ENCODE peak calls at places on chromosome 15, in five cellular contexts. N, O, F, Y and J are unnamed samples.

GRCh38 chr15:29952245-29952644 is 130.0 kb upstream of the TJP1 start:
- DNase-seq in N (no peak), O (no peak), F (no peak), Y (no peak), J (no peak)

GRCh38 chr15:98658831-98659699 is 10.7 kb downstream of the IGF1R start:
- DNase-seq in N (peak), O (no peak), F (no peak), Y (no peak), J (peak)

GRCh38 chr15:72584006-72584405 is 70.5 kb upstream of the GOLGA6B start:
- DNase-seq in N (no peak), O (no peak), F (no peak), Y (no peak), J (no peak)

GRCh38 chr15:94984886-94985285 is 753.5 kb downstream of the MCTP2 start:
- DNase-seq in N (no peak), O (no peak), F (no peak), Y (no peak), J (no peak)

GRCh38 chr15:54772663-54773062 is 424.1 kb downstream of the RSL24D1 start:
- DNase-seq in N (no peak), O (no peak), F (no peak), Y (no peak), J (no peak)

GRCh38 chr15:101050647-101051290 is 131.6 kb downstream of the LRRK1 start:
- DNase-seq in N (no peak), O (no peak), F (peak), Y (no peak), J (no peak)

GRCh38 chr15:80233511-80234080 is 18.4 kb downstream of the CTXND1 start:
- DNase-seq in N (no peak), O (no peak), F (no peak), Y (no peak), J (no peak)

GRCh38 chr15:93983501-93983900 is 247.9 kb upstream of the MCTP2 start:
- DNase-seq in N (no peak), O (no peak), F (no peak), Y (no peak), J (no peak)

GRCh38 chr15:63015618-63016017 is 26.9 kb upstream of the TPM1 start:
- DNase-seq in N (peak), O (no peak), F (no peak), Y (no peak), J (peak)

GRCh38 chr15:37199546-37199945 is 99.2 kb upstream of the MEIS2 start:
- DNase-seq in N (no peak), O (no peak), F (no peak), Y (no peak), J (no peak)

GRCh38 chr15:22780267-22780666 is 6.2 kb upstream of the NIPA1 start:
- DNase-seq in N (no peak), O (no peak), F (no peak), Y (no peak), J (no peak)

GRCh38 chr15:79775821-79776220 is 121.0 kb downstream of the MTHFS start:
- DNase-seq in N (no peak), O (no peak), F (no peak), Y (no peak), J (no peak)

GRCh38 chr15:99249270-99249817 is at the start of gene TTC23:
- DNase-seq in N (peak), O (no peak), F (no peak), Y (no peak), J (peak)

GRCh38 chr15:69593981-69594966 is 141.7 kb downstream of the RPLP1 start:
- DNase-seq in N (peak), O (peak), F (no peak), Y (no peak), J (peak)

GRCh38 chr15:40847225-40847961 is 3.5 kb downstream of the SPINT1 start:
- DNase-seq in N (peak), O (peak), F (no peak), Y (no peak), J (peak)

GRCh38 chr15:46077220-46077619 is 442.4 kb downstream of the SQOR start:
- DNase-seq in N (no peak), O (no peak), F (no peak), Y (no peak), J (no peak)

GRCh38 chr15:48984811-48985352 is 21.2 kb upstream of the SHC4 start:
- DNase-seq in N (no peak), O (no peak), F (no peak), Y (no peak), J (no peak)

GRCh38 chr15:25180606-25181289 is 226.0 kb downstream of the SNRPN start:
- DNase-seq in N (no peak), O (peak), F (peak), Y (no peak), J (no peak)

GRCh38 chr15:31338879-31339557 is 12.4 kb downstream of the KLF13 start:
- DNase-seq in N (peak), O (no peak), F (peak), Y (no peak), J (no peak)

GRCh38 chr15:27973886-27974285 is 125.2 kb downstream of the OCA2 start:
- DNase-seq in N (no peak), O (no peak), F (no peak), Y (no peak), J (no peak)

GRCh38 chr15:64681424-64682024 is 93.9 kb downstream of the RBPMS2 start:
- DNase-seq in N (peak), O (peak), F (no peak), Y (no peak), J (peak)

GRCh38 chr15:65722191-65722590 is 69.9 kb downstream of the DENND4A start:
- DNase-seq in N (no peak), O (no peak), F (no peak), Y (no peak), J (no peak)

GRCh38 chr15:95323798-95324197 is 1006.7 kb upstream of the NR2F2 start:
- DNase-seq in N (no peak), O (no peak), F (no peak), Y (no peak), J (no peak)

GRCh38 chr15:42474857-42475256 is 16.1 kb downstream of the ZNF106 start:
- DNase-seq in N (no peak), O (no peak), F (no peak), Y (no peak), J (no peak)

GRCh38 chr15:76973362-76973743 is 21.6 kb upstream of the PSTPIP1 start:
- DNase-seq in N (no peak), O (no peak), F (peak), Y (peak), J (no peak)

GRCh38 chr15:98592136-98592535 is 56.2 kb upstream of the IGF1R start:
- DNase-seq in N (no peak), O (no peak), F (no peak), Y (no peak), J (no peak)

GRCh38 chr15:71366926-71367325 is 251.7 kb downstream of the THSD4 start:
- DNase-seq in N (no peak), O (no peak), F (no peak), Y (no peak), J (no peak)

GRCh38 chr15:47715856-47716445 is 1.4 kb upstream of the SEMA6D start:
- DNase-seq in N (no peak), O (no peak), F (no peak), Y (no peak), J (no peak)

GRCh38 chr15:59996498-59997041 is 7.5 kb upstream of the FOXB1 start:
- DNase-seq in N (no peak), O (no peak), F (no peak), Y (no peak), J (no peak)

GRCh38 chr15:47861186-47861585 is 143.9 kb downstream of the SEMA6D start:
- DNase-seq in N (no peak), O (no peak), F (no peak), Y (no peak), J (no peak)

GRCh38 chr15:71290002-71290401 is 174.7 kb downstream of the THSD4 start:
- DNase-seq in N (no peak), O (no peak), F (no peak), Y (no peak), J (no peak)

GRCh38 chr15:64153480-64154367 is 2.2 kb downstream of the SNX22 start:
- DNase-seq in N (peak), O (peak), F (peak), Y (peak), J (peak)

GRCh38 chr15:55290361-55291057 is 896 bp upstream of the RAB27A start:
- DNase-seq in N (peak), O (peak), F (peak), Y (peak), J (peak)

GRCh38 chr15:98901438-98901837 is 106.2 kb downstream of the PGPEP1L start:
- DNase-seq in N (no peak), O (no peak), F (no peak), Y (no peak), J (no peak)

GRCh38 chr15:44537728-44538240 is 837 bp downstream of the EIF3J start:
- DNase-seq in N (peak), O (no peak), F (no peak), Y (no peak), J (no peak)
- TF ChIP-seq CTCF in N (no peak), O (no peak), F (peak), Y (no peak), J (no peak)

GRCh38 chr15:67515557-67515956 is 5.4 kb upstream of the C15orf61 start:
- DNase-seq in N (no peak), O (no peak), F (no peak), Y (no peak), J (no peak)

GRCh38 chr15:67512140-67512539 is 8.8 kb upstream of the C15orf61 start:
- DNase-seq in N (no peak), O (no peak), F (no peak), Y (no peak), J (no peak)

GRCh38 chr15:67512933-67513714 is 7.8 kb upstream of the C15orf61 start:
- DNase-seq in N (no peak), O (no peak), F (no peak), Y (no peak), J (no peak)

GRCh38 chr15:67511606-67512005 is 9.3 kb upstream of the C15orf61 start:
- DNase-seq in N (no peak), O (no peak), F (no peak), Y (no peak), J (no peak)

DNA sequence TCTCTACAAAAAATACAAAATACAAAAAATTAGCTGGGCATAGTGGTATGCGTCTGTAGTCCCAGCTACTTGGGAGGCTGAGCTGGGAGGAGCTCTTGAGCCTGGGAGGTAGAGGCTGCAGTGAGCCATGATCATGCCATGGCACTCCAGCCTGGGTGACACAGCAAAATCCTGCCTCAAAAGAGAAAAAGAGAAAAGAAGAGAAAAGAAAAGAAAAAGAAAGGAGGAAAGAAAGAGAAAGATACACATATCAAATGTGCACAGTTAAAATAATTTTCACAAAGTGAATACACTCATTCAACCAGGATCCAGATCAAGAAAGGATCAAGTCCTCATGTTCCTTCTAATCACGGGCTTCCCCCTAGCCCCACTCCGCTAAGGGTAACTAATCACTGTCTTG is 5.8 kb upstream of the C15orf61 start:
- DNase-seq in N (no peak), O (no peak), F (no peak), Y (no peak), J (no peak)
- TF ChIP-seq CTCF in N (no peak), O (no peak), F (no peak), Y (no peak), J (no peak)

DNA sequence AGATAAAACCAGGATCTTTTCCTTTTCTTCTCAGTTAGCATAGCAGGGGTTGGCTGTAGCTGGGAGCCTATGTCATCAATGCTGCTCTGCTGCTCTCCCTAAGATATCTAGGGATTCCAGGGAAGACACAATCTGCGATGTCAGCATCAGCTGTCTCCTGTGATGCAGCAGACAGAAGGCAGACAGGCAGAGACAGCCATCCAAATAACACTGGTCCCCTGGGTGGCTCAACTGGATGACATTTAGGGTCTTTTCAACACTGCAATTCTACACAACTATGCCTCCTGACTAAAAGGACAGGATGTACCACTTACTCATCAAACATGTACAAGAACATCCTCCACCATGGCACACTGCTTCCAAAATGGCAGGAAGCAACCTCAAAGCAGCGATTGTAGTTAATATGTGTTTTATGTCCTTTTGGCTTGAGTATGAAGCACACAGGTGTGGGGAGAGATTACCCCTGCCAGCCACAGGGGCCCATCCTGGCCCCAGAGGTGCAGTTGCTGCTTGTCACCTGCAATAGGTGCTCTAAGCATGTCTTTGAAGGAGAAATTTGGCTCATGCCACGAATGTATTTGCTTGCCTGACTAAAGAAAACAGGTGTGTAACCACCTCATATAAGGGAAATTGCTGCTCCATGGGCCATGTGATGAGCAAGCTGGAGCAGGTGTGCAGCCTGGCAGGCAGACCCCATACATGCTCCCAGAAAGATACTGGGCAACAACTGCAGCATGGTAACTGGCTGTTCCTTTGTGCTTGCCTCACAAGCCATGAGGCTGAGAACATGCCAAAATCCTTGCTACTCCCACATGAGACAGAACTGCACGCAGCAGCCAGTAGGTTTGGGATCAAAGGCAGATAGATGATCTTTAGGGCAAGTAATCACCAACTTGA is 357.8 kb downstream of the VPS13C start:
- DNase-seq in N (no peak), O (no peak), F (no peak), Y (no peak), J (no peak)
- TF ChIP-seq CTCF in N (no peak), O (no peak), F (no peak), Y (no peak), J (no peak)

GRCh38 chr15:73822998-73823397 is 50.4 kb upstream of the TBC1D21 start:
- DNase-seq in N (no peak), O (no peak), F (no peak), Y (no peak), J (no peak)
- TF ChIP-seq CTCF in N (no peak), O (no peak), F (no peak), Y (no peak), J (no peak)

GRCh38 chr15:89483079-89483478 is 13.3 kb downstream of the RHCG start:
- DNase-seq in N (no peak), O (no peak), F (no peak), Y (no peak), J (no peak)
- TF ChIP-seq CTCF in N (no peak), O (no peak), F (no peak), Y (no peak), J (no peak)

GRCh38 chr15:58227706-58228543 is 89.7 kb downstream of the AQP9 start:
- DNase-seq in N (peak), O (peak), F (no peak), Y (peak), J (peak)

GRCh38 chr15:58223432-58223831 is 85.3 kb downstream of the AQP9 start:
- DNase-seq in N (no peak), O (no peak), F (no peak), Y (no peak), J (no peak)

GRCh38 chr15:58221591-58222241 is 83.5 kb downstream of the AQP9 start:
- DNase-seq in N (peak), O (no peak), F (no peak), Y (no peak), J (peak)

GRCh38 chr15:58224068-58224467 is 85.9 kb downstream of the AQP9 start:
- DNase-seq in N (no peak), O (no peak), F (no peak), Y (no peak), J (no peak)

DNA sequence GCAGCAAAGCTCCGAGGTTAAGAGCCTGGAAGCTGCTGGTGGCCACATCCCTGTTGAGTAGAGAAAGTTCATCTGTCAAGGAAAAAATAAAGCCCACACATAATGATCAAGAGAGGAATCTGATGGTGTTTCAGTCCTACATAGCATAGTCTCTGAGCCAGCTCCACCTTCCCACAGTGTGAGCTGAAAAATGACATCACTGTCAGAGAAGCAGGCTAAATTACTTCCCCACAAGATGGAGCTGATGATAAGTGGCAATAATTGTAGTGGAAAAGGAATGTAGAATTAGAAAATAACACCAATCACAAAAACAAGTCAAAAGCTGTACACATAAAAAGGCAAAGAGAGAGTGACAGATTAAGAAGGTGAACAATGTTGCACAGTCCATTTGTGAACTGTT is 84.5 kb downstream of the AQP9 start:
- DNase-seq in N (no peak), O (no peak), F (no peak), Y (no peak), J (no peak)
- TF ChIP-seq CTCF in N (no peak), O (no peak), F (no peak), Y (no peak), J (no peak)

DNA sequence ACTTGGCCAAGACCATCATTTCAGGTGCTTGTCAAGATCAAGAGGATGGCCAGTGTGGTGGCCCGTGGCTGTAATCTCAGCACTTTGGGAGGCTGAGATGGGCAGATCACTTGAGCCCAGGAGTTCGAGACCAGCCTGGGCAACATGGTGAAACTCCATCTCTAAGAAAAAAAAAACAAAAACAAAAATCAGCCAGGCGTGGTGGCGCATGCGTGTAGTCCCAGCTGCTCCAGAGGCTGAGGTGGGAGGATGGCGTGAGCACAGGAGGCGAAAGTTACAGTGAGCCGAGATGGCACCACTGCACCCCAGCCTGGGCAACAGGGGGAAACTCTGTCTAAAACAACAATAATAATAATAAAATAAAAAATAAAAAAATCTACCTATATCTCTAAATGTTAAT is 15.0 kb downstream of the CRABP1 start:
- DNase-seq in N (no peak), O (no peak), F (no peak), Y (no peak), J (no peak)
- TF ChIP-seq CTCF in N (no peak), O (no peak), F (no peak), Y (no peak), J (no peak)